ENCODE peak calls at places on chromosomes 2 and 18, in five cellular contexts. I, Q, R, C and W are unnamed samples.

GRCh38 chr2:176139170-176139611 is 9.7 kb downstream of the HOXD8 start:
- DNase-seq in R (peak; percentile 82), C (no peak), I (no peak), Q (no peak), W (no peak)

GRCh38 chr2:182587831-182588230 is 128.2 kb upstream of the DNAJC10 start:
- DNase-seq in C (no peak), Q (no peak), R (no peak), I (no peak), W (no peak)

GRCh38 chr2:28691774-28692281 is 59.8 kb upstream of the PPP1CB start:
- DNase-seq in I (no peak), R (no peak), Q (no peak), C (peak; percentile 72), W (no peak)

GRCh38 chr2:212539145-212539880 is 711 bp upstream of the ERBB4 start:
- DNase-seq in R (peak; percentile 90), I (no peak), Q (no peak), C (peak; percentile 87), W (peak; percentile 94)

GRCh38 chr2:232230557-232230956 is 148.0 kb upstream of the ALPP start:
- DNase-seq in Q (peak; percentile 3), I (no peak), R (no peak), C (peak; percentile 5), W (peak; percentile 33)

GRCh38 chr2:158973511-158973956 is 5.1 kb downstream of the TANC1 start:
- DNase-seq in R (no peak), I (no peak), Q (no peak), C (no peak), W (no peak)

GRCh38 chr2:185245806-185246205 is 492.8 kb upstream of the FSIP2 start:
- DNase-seq in Q (no peak), R (no peak), I (no peak), C (no peak), W (no peak)

GRCh38 chr2:54435325-54435724 is 20.8 kb upstream of the SPTBN1 start:
- DNase-seq in C (peak; percentile 18), Q (no peak), R (no peak), I (no peak), W (no peak)

GRCh38 chr2:72920317-72921087 is 3.2 kb downstream of the EMX1 start:
- DNase-seq in Q (no peak), R (peak; percentile 73), C (no peak), I (no peak), W (peak; percentile 15)

GRCh38 chr2:223086360-223086981 is 34.5 kb downstream of the KCNE4 start:
- DNase-seq in R (no peak), I (no peak), C (no peak), Q (no peak), W (no peak)

GRCh38 chr2:162677476-162677875 is 161.1 kb downstream of the KCNH7 start:
- DNase-seq in R (no peak), I (no peak), C (no peak), Q (no peak), W (no peak)

GRCh38 chr2:162063281-162063680 is 10.7 kb downstream of the DPP4 start:
- DNase-seq in C (no peak), Q (no peak), R (no peak), I (no peak), W (no peak)

GRCh38 chr2:216448829-216449228 is 36.5 kb downstream of the SMARCAL1 start:
- DNase-seq in I (no peak), R (no peak), Q (no peak), C (no peak), W (no peak)

GRCh38 chr18:45464619-45465018 is 150.7 kb upstream of the SLC14A2 start:
- DNase-seq in Q (no peak), R (no peak), I (no peak), C (no peak), W (peak; percentile 41)

GRCh38 chr2:5594288-5594687 is 97.9 kb upstream of the SOX11 start:
- DNase-seq in Q (no peak), C (no peak), I (no peak), R (no peak), W (no peak)

GRCh38 chr2:126655500-126656310 is at the start of gene GYPC:
- DNase-seq in R (peak; percentile 93), I (peak; percentile 61), C (peak; percentile 71), Q (no peak), W (no peak)

GRCh38 chr2:13128139-13128538 is 411.4 kb downstream of the TRIB2 start:
- DNase-seq in R (no peak), I (no peak), C (no peak), Q (no peak), W (no peak)

GRCh38 chr2:53987336-53987921 is 16.6 kb upstream of the PSME4 start:
- DNase-seq in C (peak; percentile 37), Q (no peak), I (no peak), R (no peak), W (no peak)

GRCh38 chr2:135745545-135745944 is 3.9 kb downstream of the UBXN4 start:
- DNase-seq in R (no peak), Q (no peak), C (no peak), I (no peak), W (no peak)

GRCh38 chr2:51960846-51961335 is 929.0 kb upstream of the NRXN1 start:
- DNase-seq in Q (no peak), I (no peak), C (no peak), R (no peak), W (no peak)

GRCh38 chr2:6254446-6254845 is 562.3 kb downstream of the SOX11 start:
- DNase-seq in I (no peak), C (no peak), Q (no peak), R (no peak), W (no peak)

GRCh38 chr2:39377226-39377939 is 59.7 kb downstream of the MAP4K3 start:
- DNase-seq in R (no peak), Q (no peak), C (peak; percentile 23), I (no peak), W (no peak)

GRCh38 chr2:149894760-149895159 is 307.2 kb upstream of the MMADHC start:
- DNase-seq in Q (no peak), I (no peak), C (peak; percentile 15), R (no peak), W (no peak)

GRCh38 chr2:23377772-23378171 is 7.2 kb upstream of the KLHL29 start:
- DNase-seq in R (no peak), C (no peak), I (no peak), Q (no peak), W (no peak)

GRCh38 chr2:195450537-195451113 is 206.4 kb upstream of the SLC39A10 start:
- DNase-seq in I (no peak), C (no peak), Q (no peak), R (no peak), W (no peak)

GRCh38 chr2:240885980-240886565 is 9.9 kb downstream of the MAB21L4 start:
- DNase-seq in Q (no peak), I (no peak), C (no peak), R (no peak), W (no peak)

GRCh38 chr2:217947341-217948316 is 55.2 kb downstream of the TNS1 start:
- DNase-seq in Q (peak; percentile 8), C (no peak), R (no peak), I (no peak), W (no peak)

GRCh38 chr2:44184106-44184505 is 15.4 kb downstream of the PPM1B start:
- DNase-seq in Q (no peak), I (peak; percentile 55), C (no peak), R (no peak), W (no peak)

GRCh38 chr2:207315131-207315530 is 149.4 kb upstream of the KLF7 start:
- DNase-seq in Q (no peak), C (no peak), I (no peak), R (no peak), W (no peak)

GRCh38 chr2:131154071-131154531 is 49.0 kb downstream of the PLEKHB2 start:
- DNase-seq in C (peak; percentile 59), Q (peak; percentile 33), I (peak; percentile 48), R (peak; percentile 80), W (peak; percentile 68)

GRCh38 chr2:148240838-148241237 is 219.9 kb downstream of the MBD5 start:
- DNase-seq in I (no peak), Q (no peak), R (no peak), C (no peak), W (no peak)

GRCh38 chr2:148234143-148234542 is 213.3 kb downstream of the MBD5 start:
- DNase-seq in C (no peak), I (no peak), Q (no peak), R (no peak), W (no peak)

GRCh38 chr2:148238561-148238960 is 217.7 kb downstream of the MBD5 start:
- DNase-seq in Q (no peak), I (no peak), C (no peak), R (no peak), W (no peak)

DNA sequence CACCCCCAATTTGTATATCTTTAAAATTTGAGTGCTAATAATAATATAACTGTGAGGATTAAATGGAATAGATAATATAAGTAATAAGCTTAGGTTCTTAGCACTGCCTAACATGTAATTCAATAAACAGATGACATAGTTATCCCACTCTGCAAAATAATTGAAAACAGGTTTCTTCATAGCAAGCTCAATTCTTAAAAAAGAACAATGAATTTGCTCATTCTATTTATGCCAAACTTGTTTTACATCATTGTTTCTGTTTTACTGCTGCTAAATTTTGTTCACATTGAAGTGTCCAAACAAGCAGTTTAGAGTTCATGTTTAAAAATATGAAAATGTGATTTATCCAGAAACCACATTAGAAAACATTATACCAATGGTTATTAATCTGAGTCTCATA is 217.0 kb downstream of the MBD5 start:
- DNase-seq in I (no peak), R (no peak), C (no peak), Q (no peak), W (no peak)
- H3K4me1 ChIP-seq in I (no peaks in the 10 kb centered on the region), R (no peaks in the 10 kb centered on the region), C (no peaks in the 10 kb centered on the region), Q (no peaks in the 10 kb centered on the region), W (no peaks in the 10 kb centered on the region)

GRCh38 chr2:105757361-105757933 is 12.7 kb downstream of the NCK2 start:
- DNase-seq in C (no peak), I (no peak), Q (no peak), R (no peak), W (no peak)
- H3K27ac ChIP-seq in C (no peak overlapping the region), I (no peak overlapping the region), Q (no peak overlapping the region), R (no peak overlapping the region), W (no peak overlapping the region)

DNA sequence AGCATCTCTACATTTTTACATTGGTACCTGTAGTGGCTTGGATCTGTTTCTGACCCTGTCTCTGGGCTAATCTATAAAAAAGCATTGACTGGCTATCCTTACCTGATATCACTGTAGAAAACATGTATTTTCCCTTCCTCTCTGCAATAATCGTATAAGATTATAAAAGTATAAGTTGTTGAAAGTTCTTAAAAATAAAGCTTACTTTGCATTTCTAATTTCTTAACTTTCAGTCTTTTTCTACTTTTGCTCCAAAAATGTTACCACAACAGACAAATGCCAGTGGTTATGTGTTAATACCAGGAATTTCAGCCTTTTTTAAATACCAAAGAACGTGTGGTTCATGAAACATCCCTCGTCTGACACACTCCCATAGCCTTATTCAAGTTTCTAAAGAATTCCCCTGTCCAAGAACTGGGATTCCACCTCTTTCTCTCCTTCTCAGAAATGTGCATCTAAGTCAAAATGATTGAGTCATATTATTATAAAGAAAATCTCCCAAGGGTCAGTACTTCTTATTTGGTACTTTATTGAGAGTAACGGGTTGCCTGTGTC is 28.5 kb upstream of the ACKR3 start:
- DNase-seq in Q (no peak), I (no peak), C (no peak), R (no peak), W (no peak)
- H3K4me1 ChIP-seq in Q (no peaks in the 10 kb centered on the region), I (peaks cover 44% of the 10 kb centered on the region), C (no peaks in the 10 kb centered on the region), R (no peaks in the 10 kb centered on the region), W (peaks cover 2% of the 10 kb centered on the region)

DNA sequence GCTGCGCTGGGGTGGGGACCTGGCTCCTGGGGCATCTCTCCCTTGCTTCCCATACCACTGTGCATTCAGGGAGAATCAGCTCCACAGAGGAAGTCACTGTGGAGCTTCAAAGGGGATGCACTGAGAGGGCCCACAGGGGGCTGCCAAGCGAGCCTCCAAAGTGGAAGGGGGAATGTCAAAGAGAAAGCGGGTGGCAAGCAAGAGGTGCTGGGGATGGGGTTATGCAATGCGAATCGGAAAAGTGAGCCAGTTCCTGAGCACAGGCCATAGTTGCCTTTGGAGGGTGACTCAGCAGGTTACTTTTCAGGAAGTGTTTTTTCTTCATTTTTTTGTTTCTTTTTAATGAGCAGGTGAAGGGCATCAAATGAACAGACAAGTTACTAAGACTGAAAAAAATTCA is 17.6 kb downstream of the PMAIP1 start:
- DNase-seq in Q (no peak), R (no peak), C (no peak), I (no peak), W (no peak)
- H3K27ac ChIP-seq in Q (peak overlapping the region; percentile 90), R (no peak overlapping the region), C (no peak overlapping the region), I (no peak overlapping the region), W (no peak overlapping the region)